ENCODE peak calls at places on chromosomes 4 and X, in four cellular contexts. Y, X, L and G are unnamed samples.

GRCh38 chrX:104833401-104833800 is 267.4 kb downstream of the IL1RAPL2 start:
- DNase-seq in Y (peak), X (no peak), L (no peak), G (no peak)

GRCh38 chr4:175253184-175253902 is 335.2 kb downstream of the ADAM29 start:
- DNase-seq in Y (no peak), X (no peak), L (peak), G (no peak)

GRCh38 chrX:41720125-41720780 is 3.7 kb upstream of the GPR82 start:
- DNase-seq in Y (peak), X (no peak), L (peak), G (no peak)

GRCh38 chrX:150037041-150037440 is 98.8 kb upstream of the EOLA2 start:
- DNase-seq in Y (no peak), X (no peak), L (no peak), G (no peak)

GRCh38 chrX:6163761-6164160 is 64.9 kb downstream of the NLGN4X start:
- DNase-seq in Y (no peak), X (no peak), L (no peak), G (no peak)

GRCh38 chr4:6560416-6561172 is 14.4 kb upstream of the MAN2B2 start:
- DNase-seq in Y (peak), X (no peak), L (peak), G (no peak)

GRCh38 chr4:98150092-98150761 is 7.0 kb upstream of the STPG2 start:
- DNase-seq in Y (peak), X (no peak), L (peak), G (no peak)

GRCh38 chrX:18542897-18543296 is 117.5 kb downstream of the CDKL5 start:
- DNase-seq in Y (no peak), X (no peak), L (no peak), G (no peak)

GRCh38 chrX:118115948-118116307 is 682 bp downstream of the KLHL13 start:
- DNase-seq in Y (no peak), X (no peak), L (no peak), G (no peak)

GRCh38 chr4:164446516-164446915 is 307.4 kb upstream of the SMIM31 start:
- DNase-seq in Y (no peak), X (no peak), L (peak), G (no peak)

GRCh38 chrX:150438165-150438564 is 75.0 kb downstream of the MAMLD1 start:
- DNase-seq in Y (peak), X (peak), L (peak), G (no peak)

GRCh38 chr4:71785957-71786356 is 2.1 kb upstream of the GC start:
- DNase-seq in Y (peak), X (no peak), L (peak), G (no peak)

GRCh38 chr4:43353552-43353951 is 461.0 kb downstream of the GRXCR1 start:
- DNase-seq in Y (no peak), X (no peak), L (no peak), G (no peak)

GRCh38 chr4:129063640-129064039 is 29.7 kb downstream of the SCLT1 start:
- DNase-seq in Y (no peak), X (no peak), L (no peak), G (no peak)

GRCh38 chr4:73448448-73449203 is 12.6 kb downstream of the AFP start:
- DNase-seq in Y (no peak), X (no peak), L (no peak), G (no peak)

GRCh38 chr4:185945906-185946305 is 123.0 kb upstream of the TLR3 start:
- DNase-seq in Y (no peak), X (no peak), L (no peak), G (no peak)

GRCh38 chrX:38929966-38930421 is 128.7 kb downstream of the MID1IP1 start:
- DNase-seq in Y (peak), X (peak), L (peak), G (no peak)

GRCh38 chrX:101357166-101357795 is 8.7 kb upstream of the TIMM8A start:
- DNase-seq in Y (peak), X (no peak), L (peak), G (no peak)

GRCh38 chr4:80090101-80090500 is 17.1 kb upstream of the ANTXR2 start:
- DNase-seq in Y (no peak), X (no peak), L (no peak), G (no peak)

GRCh38 chr4:7660640-7661039 is 225.9 kb upstream of the PSAPL1 start:
- DNase-seq in Y (no peak), X (no peak), L (no peak), G (no peak)

GRCh38 chrX:63855896-63856295 is 70.9 kb upstream of the ARHGEF9 start:
- DNase-seq in Y (no peak), X (peak), L (no peak), G (no peak)

GRCh38 chr4:76002176-76002575 is 5.1 kb downstream of the CXCL9 start:
- DNase-seq in Y (no peak), X (no peak), L (no peak), G (no peak)

GRCh38 chrX:32592786-32593185 is 618.6 kb downstream of the DMD start:
- DNase-seq in Y (no peak), X (no peak), L (no peak), G (no peak)

GRCh38 chr4:73258668-73259551 is at the start of gene ANKRD17:
- DNase-seq in Y (peak), X (peak), L (peak), G (peak)

GRCh38 chr4:17781831-17782287 is 438 bp upstream of the FAM184B start:
- DNase-seq in Y (no peak), X (no peak), L (no peak), G (no peak)

GRCh38 chr4:123952530-123953274 is 556.1 kb downstream of the SPRY1 start:
- DNase-seq in Y (peak), X (no peak), L (peak), G (no peak)

GRCh38 chr4:170849969-170850368 is 760.2 kb upstream of the AADAT start:
- DNase-seq in Y (no peak), X (no peak), L (no peak), G (no peak)

GRCh38 chrX:70454441-70455365 is 10.1 kb downstream of the DLG3 start:
- DNase-seq in Y (peak), X (no peak), L (peak), G (peak)

GRCh38 chr4:2217726-2218125 is 24.2 kb downstream of the HAUS3 start:
- DNase-seq in Y (peak), X (no peak), L (peak), G (no peak)

GRCh38 chr4:4182835-4183568 is 43.7 kb downstream of the OTOP1 start:
- DNase-seq in Y (peak), X (no peak), L (peak), G (peak)

GRCh38 chr4:60780874-60781273 is 419.3 kb upstream of the ADGRL3 start:
- DNase-seq in Y (no peak), X (no peak), L (no peak), G (no peak)

GRCh38 chr4:74934016-74934821 is 1.3 kb downstream of the PARM1 start:
- DNase-seq in Y (peak), X (no peak), L (peak), G (peak)

GRCh38 chr4:107755841-107756356 is 35.9 kb upstream of the PAPSS1 start:
- DNase-seq in Y (peak), X (no peak), L (peak), G (no peak)

GRCh38 chr4:54255881-54256280 is 26.8 kb downstream of the PDGFRA start:
- DNase-seq in Y (peak), X (peak), L (peak), G (no peak)